ENCODE peak calls at places on chromosomes 7 and 10, in six cellular contexts. G is GM10248, D is activated T-cell treated with anti-CD3 and anti-CD28 coated beads for 24 hours, E is cerebellar cortex, C is activated gamma-delta T cell treated with Interleukin-2 at 50 U/mL for 16 hours, M is hippocampal formation. X is an unnamed sample.

GRCh38 chr7:64882341-64883112 is 20.5 kb upstream of the ZNF273 start:
- DNase-seq in G (no peak), D (peak), E (peak), C (no peak), M (peak), X (no peak)

GRCh38 chr10:17624996-17625395 is 7.8 kb upstream of the HACD1 start:
- DNase-seq in G (no peak), D (no peak), E (no peak), C (no peak), M (no peak), X (no peak)

GRCh38 chr7:139650429-139651100 is 127.1 kb downstream of the CLEC2L start:
- DNase-seq in G (no peak), D (no peak), E (no peak), C (no peak), M (no peak), X (no peak)

GRCh38 chr10:116877391-116877790 is 28.1 kb downstream of the ENO4 start:
- DNase-seq in G (no peak), D (no peak), E (no peak), C (no peak), M (no peak), X (no peak)

GRCh38 chr10:68301790-68302502 is 29.9 kb upstream of the HNRNPH3 start:
- DNase-seq in G (peak), D (no peak), E (peak), C (no peak), M (peak), X (peak)

GRCh38 chr7:66557214-66558200 is 71.2 kb upstream of the KCTD7 start:
- DNase-seq in G (peak), D (peak), E (peak), C (peak), M (peak), X (peak)

GRCh38 chr10:87092356-87092860 is 2.2 kb downstream of the GLUD1 start:
- DNase-seq in G (no peak), D (no peak), E (peak), C (no peak), M (no peak), X (no peak)

GRCh38 chr10:4828005-4828404 is 2.0 kb downstream of the AKR1E2 start:
- DNase-seq in G (no peak), D (no peak), E (no peak), C (no peak), M (no peak), X (no peak)

GRCh38 chr7:38518516-38518915 is 112.7 kb downstream of the AMPH start:
- DNase-seq in G (no peak), D (no peak), E (no peak), C (no peak), M (no peak), X (no peak)

GRCh38 chr10:91349381-91349780 is 60.8 kb upstream of the HECTD2 start:
- DNase-seq in G (no peak), D (no peak), E (no peak), C (no peak), M (peak), X (no peak)

GRCh38 chr10:130167193-130167592 is 31.0 kb downstream of the GLRX3 start:
- DNase-seq in G (no peak), D (no peak), E (no peak), C (no peak), M (no peak), X (no peak)

X was measured in COLO829.